ENCODE peak calls at places on chromosome 19, in seven cellular contexts. O, Q, C, L, V, B and X are unnamed samples.

GRCh38 chr19:36113895-36114762 is 546 bp downstream of the POLR2I start:
- DNase-seq in Q (peak), V (no peak), L (peak), O (no peak), C (no peak), B (peak), X (peak)

GRCh38 chr19:41774515-41774980 is 19.2 kb downstream of the CEACAM6 start:
- DNase-seq in C (no peak), V (no peak), O (no peak), B (no peak), Q (no peak), L (no peak), X (peak)

GRCh38 chr19:53953383-53953782 is 9.4 kb upstream of the CACNG8 start:
- DNase-seq in O (no peak), V (no peak), C (no peak), B (no peak), Q (no peak), L (no peak), X (no peak)

GRCh38 chr19:13846533-13847032 is 30.4 kb upstream of the NANOS3 start:
- DNase-seq in V (peak), C (peak), O (peak), Q (peak), L (peak), B (peak), X (peak)

GRCh38 chr19:15828121-15828620 is 12.7 kb upstream of the OR10H1 start:
- DNase-seq in V (no peak), O (no peak), B (no peak), L (no peak), Q (no peak), C (no peak), X (no peak)

GRCh38 chr19:46616631-46617322 is 8.1 kb downstream of the PTGIR start:
- DNase-seq in V (no peak), C (peak), Q (peak), O (no peak), B (peak), L (peak), X (peak)

GRCh38 chr19:35081201-35081600 is 34.4 kb upstream of the FXYD3 start:
- DNase-seq in C (no peak), O (no peak), B (no peak), V (no peak), L (no peak), Q (no peak), X (no peak)

GRCh38 chr19:611506-611869 is 21.8 kb downstream of the HCN2 start:
- DNase-seq in V (no peak), Q (no peak), C (no peak), O (no peak), B (no peak), L (no peak), X (peak)

GRCh38 chr19:38274734-38275133 is 10.4 kb downstream of the SPINT2 start:
- DNase-seq in L (no peak), Q (no peak), B (peak), O (no peak), V (no peak), C (peak), X (no peak)

GRCh38 chr19:6056282-6056741 is 54.0 kb downstream of the RFX2 start:
- DNase-seq in B (no peak), V (no peak), C (no peak), L (no peak), Q (no peak), O (no peak), X (no peak)

GRCh38 chr19:34241513-34242337 is 12.6 kb upstream of the GARRE1 start:
- DNase-seq in L (peak), O (no peak), B (peak), C (no peak), Q (peak), V (no peak), X (no peak)

GRCh38 chr19:21321996-21322395 is 7.2 kb downstream of the ZNF708 start:
- DNase-seq in B (peak), C (no peak), O (no peak), Q (no peak), L (no peak), V (no peak), X (no peak)

GRCh38 chr19:33055718-33056117 is 9.0 kb downstream of the RHPN2 start:
- DNase-seq in L (no peak), V (no peak), O (no peak), B (no peak), C (no peak), Q (no peak), X (no peak)

GRCh38 chr19:37413243-37414084 is 42.6 kb downstream of the ZNF527 start:
- DNase-seq in Q (no peak), C (no peak), B (no peak), L (no peak), O (no peak), V (no peak), X (no peak)

GRCh38 chr19:17125728-17126677 is 50.4 kb downstream of the MYO9B start:
- DNase-seq in B (no peak), O (no peak), Q (no peak), L (no peak), V (peak), C (peak), X (peak)

GRCh38 chr19:14889994-14890393 is 4.1 kb upstream of the OR7A17 start:
- DNase-seq in Q (no peak), C (no peak), B (no peak), O (no peak), L (no peak), V (no peak), X (no peak)

GRCh38 chr19:48418317-48419064 is 25.0 kb downstream of the GRIN2D start:
- DNase-seq in O (no peak), V (no peak), L (no peak), Q (peak), C (no peak), B (no peak), X (no peak)

GRCh38 chr19:58543826-58544590 is at the start of gene TRIM28:
- DNase-seq in L (peak), V (peak), C (peak), Q (peak), O (peak), B (peak), X (peak)

GRCh38 chr19:12840091-12841079 is 2.1 kb downstream of the MAST1 start:
- DNase-seq in L (peak), B (peak), O (no peak), V (no peak), C (peak), Q (peak), X (no peak)

GRCh38 chr19:10544242-10544752 is 593 bp downstream of the ATG4D start:
- DNase-seq in L (no peak), O (no peak), V (no peak), B (no peak), Q (no peak), C (peak), X (no peak)

GRCh38 chr19:48568345-48568886 is 16.4 kb downstream of the SULT2B1 start:
- DNase-seq in C (peak), O (peak), B (peak), V (peak), Q (peak), L (peak), X (no peak)

GRCh38 chr19:10552596-10553053 is 8.9 kb downstream of the ATG4D start:
- DNase-seq in V (no peak), B (no peak), L (peak), C (no peak), O (no peak), Q (peak), X (no peak)

GRCh38 chr19:27859689-27860088 is 1353.3 kb downstream of the UQCRFS1 start:
- DNase-seq in B (no peak), C (no peak), Q (no peak), V (no peak), L (no peak), O (no peak), X (no peak)

GRCh38 chr19:38989066-38989605 is 13.6 kb upstream of the FBXO17 start:
- DNase-seq in O (no peak), B (peak), C (no peak), Q (peak), L (peak), V (no peak), X (no peak)

GRCh38 chr19:33332248-33332647 is 29.9 kb upstream of the CEBPA start:
- DNase-seq in B (no peak), C (no peak), V (no peak), Q (no peak), L (no peak), O (no peak), X (no peak)

GRCh38 chr19:13790354-13790753 is 4.9 kb upstream of the ZSWIM4 start:
- DNase-seq in L (no peak), B (no peak), C (no peak), V (no peak), O (no peak), Q (no peak), X (no peak)

GRCh38 chr19:12969292-12969988 is at the start of gene DAND5:
- DNase-seq in B (no peak), Q (no peak), L (no peak), O (no peak), C (peak), V (no peak), X (no peak)

GRCh38 chr19:50214699-50215543 is 11.5 kb downstream of the MYH14 start:
- DNase-seq in L (peak), B (no peak), O (no peak), C (no peak), Q (no peak), V (no peak), X (no peak)

GRCh38 chr19:47037766-47038165 is 10.7 kb downstream of the TMEM160 start:
- DNase-seq in Q (no peak), V (no peak), C (no peak), O (no peak), B (no peak), L (no peak), X (no peak)

GRCh38 chr19:33683881-33684549 is 62.3 kb downstream of the CHST8 start:
- DNase-seq in O (no peak), Q (peak), L (peak), C (no peak), V (no peak), B (peak), X (no peak)

GRCh38 chr19:6465663-6466062 is 1.6 kb downstream of the CRB3 start:
- DNase-seq in L (no peak), Q (no peak), B (no peak), V (no peak), C (no peak), O (no peak), X (no peak)

GRCh38 chr19:54478677-54479266 is 5.7 kb upstream of the CDC42EP5 start:
- DNase-seq in B (peak), Q (peak), C (no peak), L (peak), O (no peak), V (no peak), X (no peak)

DNA sequence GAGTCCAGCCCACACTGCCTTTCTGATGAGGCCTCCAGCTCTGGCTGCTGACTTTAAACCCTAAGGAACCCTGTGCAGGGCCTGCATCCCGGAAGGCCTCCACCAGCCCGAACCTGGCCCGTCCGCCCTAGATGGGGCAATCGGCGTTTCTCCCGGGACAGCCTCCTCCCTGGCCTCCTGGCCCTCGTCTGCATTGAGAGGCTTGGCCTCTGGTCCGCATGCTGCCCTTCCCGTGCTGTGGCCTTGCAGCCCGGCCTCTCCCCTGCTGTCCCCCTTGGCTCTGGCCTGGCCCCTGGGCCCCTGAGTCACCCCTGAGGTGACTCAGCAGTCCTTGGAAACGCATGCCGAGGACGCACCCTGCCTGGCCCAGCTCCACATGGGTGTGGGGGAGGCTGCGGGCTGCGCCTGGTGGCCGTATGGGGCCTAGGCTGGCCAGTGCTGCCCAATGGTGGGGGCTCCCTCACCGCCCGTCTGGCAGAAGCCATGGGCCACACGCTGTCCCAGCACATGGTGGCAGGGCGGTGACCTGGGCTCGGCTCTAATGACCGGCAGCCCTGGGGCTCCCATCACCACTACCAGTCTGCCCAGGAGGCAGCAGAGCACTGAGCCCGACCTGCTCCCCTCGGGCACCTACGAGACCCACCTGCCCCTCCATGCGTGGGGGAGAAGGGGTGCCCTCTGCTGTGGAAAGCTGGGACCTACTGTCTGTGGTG is 25.7 kb downstream of the SH3GL1 start:
- DNase-seq in V (peak), Q (peak), C (peak), B (no peak), L (no peak), O (peak), X (no peak)
- TF ChIP-seq CTCF in V (peak), Q (no peak), C (peak), B (no peak), L (peak), O (no peak), X (no peak)

GRCh38 chr19:30807263-30807662 is 435.1 kb downstream of the ZNF536 start:
- DNase-seq in B (no peak), V (no peak), C (no peak), Q (no peak), L (no peak), O (no peak), X (no peak)
- H3K27ac ChIP-seq in B (no peak), V (no peak), C (no peak), Q (no peak), L (no peak), O (no peak), X (no peak)

GRCh38 chr19:2495130-2495641 is 19.3 kb downstream of the GADD45B start:
- DNase-seq in C (peak), B (peak), L (no peak), O (peak), Q (no peak), V (peak), X (no peak)
- TF ChIP-seq CTCF in C (no peak), B (peak), L (no peak), O (no peak), Q (no peak), V (no peak), X (no peak)

DNA sequence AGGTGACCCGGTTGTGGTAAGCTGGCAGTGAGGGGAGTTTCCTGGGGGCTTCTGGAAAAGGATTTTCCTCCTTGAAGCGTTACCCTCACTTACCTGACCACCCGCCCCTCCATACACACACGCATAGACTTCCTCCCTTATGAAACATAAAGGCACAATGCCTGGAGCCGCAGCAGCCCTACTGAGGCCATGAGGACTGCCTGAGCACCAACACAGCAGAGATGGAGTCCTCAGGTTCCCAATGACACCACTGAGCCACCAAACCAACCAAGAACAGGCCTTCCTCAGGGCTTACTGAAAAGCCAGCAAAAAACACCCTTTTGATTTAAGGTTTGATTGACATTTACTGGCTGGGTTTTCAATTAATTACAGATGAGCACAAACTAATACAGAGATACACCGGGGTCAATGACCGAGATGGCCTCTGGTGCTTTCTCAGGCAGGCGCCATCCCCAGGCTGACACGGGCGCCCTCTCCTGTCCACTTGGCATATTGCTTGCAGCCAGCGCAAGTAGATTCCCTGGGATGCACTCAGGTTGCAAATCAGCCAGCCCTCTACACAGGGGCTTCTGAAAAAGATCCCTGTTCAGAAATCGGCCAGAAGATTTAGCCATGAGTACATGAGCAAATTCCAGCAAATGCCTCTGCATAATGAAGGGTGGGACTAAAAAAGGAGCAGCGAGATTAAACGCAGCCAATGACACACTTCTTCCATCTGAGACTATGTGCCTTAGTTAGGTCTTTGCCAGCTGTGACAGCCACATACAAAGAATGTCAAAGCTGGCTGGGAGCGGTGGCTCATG is 14.8 kb downstream of the OPA3 start:
- DNase-seq in V (no peak), O (no peak), Q (peak), C (peak), L (peak), B (peak), X (peak)
- H3K27ac ChIP-seq in V (peak), O (no peak), Q (no peak), C (peak), L (no peak), B (no peak), X (no peak)

GRCh38 chr19:44582581-44583265 is 30.6 kb upstream of the IGSF23 start:
- DNase-seq in B (peak), V (no peak), L (peak), O (no peak), Q (peak), C (no peak), X (no peak)

GRCh38 chr19:44588753-44589112 is 24.6 kb upstream of the IGSF23 start:
- DNase-seq in B (no peak), V (no peak), O (no peak), C (no peak), Q (no peak), L (no peak), X (no peak)

GRCh38 chr19:44587863-44588752 is 25.3 kb upstream of the IGSF23 start:
- DNase-seq in B (no peak), Q (no peak), O (no peak), C (no peak), V (no peak), L (no peak), X (no peak)

GRCh38 chr19:44581288-44581687 is 32.1 kb upstream of the IGSF23 start:
- DNase-seq in V (no peak), O (no peak), L (no peak), Q (no peak), B (no peak), C (no peak), X (no peak)

GRCh38 chr19:44585371-44586141 is 27.8 kb upstream of the IGSF23 start:
- DNase-seq in O (no peak), L (no peak), B (no peak), Q (no peak), V (no peak), C (no peak), X (no peak)
- TF ChIP-seq CTCF in O (no peak), L (no peak), B (peak), Q (no peak), V (no peak), C (no peak), X (no peak)